ENCODE peak calls at places on chromosome 11, in seven cellular contexts. J is ELR, N is adipocyte, F is NCI-H460, X is KG1, K is hypothalamus, Y is breast epithelium. W is an unnamed sample.

GRCh38 chr11:116104480-116105174 is 600.4 kb upstream of the CADM1 start:
- DNase-seq in J (no peak), N (no peak), F (no peak), X (no peak), K (no peak), Y (no peak), W (no peak)

GRCh38 chr11:97893612-97894011 is 1127.1 kb upstream of the CNTN5 start:
- DNase-seq in J (no peak), N (no peak), F (no peak), X (no peak), K (no peak), Y (no peak), W (no peak)

GRCh38 chr11:34191592-34191991 is 86.2 kb downstream of the NAT10 start:
- DNase-seq in J (no peak), N (no peak), F (no peak), X (no peak), K (no peak), Y (no peak), W (no peak)

GRCh38 chr11:123640677-123641494 is 13.5 kb downstream of the SCN3B start:
- DNase-seq in J (peak), N (peak), F (no peak), X (peak), K (no peak), Y (no peak), W (peak)

GRCh38 chr11:17719028-17719939 is at the start of gene MYOD1:
- DNase-seq in J (peak), N (no peak), F (no peak), X (no peak), K (no peak), Y (no peak), W (no peak)

GRCh38 chr11:12692238-12693074 is 18.2 kb downstream of the TEAD1 start:
- DNase-seq in J (peak), N (peak), F (peak), X (no peak), K (peak), Y (peak), W (peak)

GRCh38 chr11:119148855-119149370 is at the start of gene ABCG4:
- DNase-seq in J (peak), N (peak), F (no peak), X (no peak), K (no peak), Y (no peak), W (no peak)

GRCh38 chr11:121890377-121890776 is 225.6 kb downstream of the BLID start:
- DNase-seq in J (peak), N (peak), F (no peak), X (no peak), K (no peak), Y (peak), W (peak)

GRCh38 chr11:11946180-11946579 is 62.2 kb downstream of the DKK3 start:
- DNase-seq in J (peak), N (peak), F (no peak), X (no peak), K (no peak), Y (no peak), W (no peak)

GRCh38 chr11:70885721-70886305 is 366.6 kb downstream of the SHANK2 start:
- DNase-seq in J (no peak), N (no peak), F (no peak), X (no peak), K (no peak), Y (no peak), W (no peak)

GRCh38 chr11:134978388-134979088 is 566.5 kb upstream of the B3GAT1 start:
- DNase-seq in J (no peak), N (no peak), F (no peak), X (no peak), K (no peak), Y (no peak), W (no peak)

GRCh38 chr11:102794382-102794781 is 3.6 kb downstream of the MMP1 start:
- DNase-seq in J (peak), N (peak), F (no peak), X (no peak), K (no peak), Y (no peak), W (no peak)

GRCh38 chr11:121687961-121688566 is 235.3 kb upstream of the SORL1-AS1 start:
- DNase-seq in J (peak), N (peak), F (no peak), X (no peak), K (no peak), Y (no peak), W (no peak)

GRCh38 chr11:11504071-11504470 is 117.7 kb downstream of the GALNT18 start:
- DNase-seq in J (no peak), N (no peak), F (no peak), X (no peak), K (no peak), Y (no peak), W (no peak)

GRCh38 chr11:17722000-17722643 is 2.8 kb downstream of the MYOD1 start:
- DNase-seq in J (peak), N (peak), F (peak), X (no peak), K (no peak), Y (no peak), W (no peak)

GRCh38 chr11:76243157-76243556 is 36.9 kb upstream of the WNT11 start:
- DNase-seq in J (no peak), N (no peak), F (no peak), X (no peak), K (no peak), Y (no peak), W (no peak)

GRCh38 chr11:126163074-126163700 is 48.3 kb downstream of the RPUSD4 start:
- DNase-seq in J (peak), N (peak), F (no peak), X (no peak), K (peak), Y (no peak), W (no peak)

GRCh38 chr11:19426719-19427066 is 185.9 kb upstream of the E2F8 start:
- DNase-seq in J (no peak), N (no peak), F (no peak), X (no peak), K (no peak), Y (no peak), W (no peak)

GRCh38 chr11:10751581-10751940 is 515 bp downstream of the CTR9 start:
- DNase-seq in J (peak), N (peak), F (no peak), X (no peak), K (no peak), Y (no peak), W (no peak)

GRCh38 chr11:22169833-22170232 is 23.1 kb upstream of the ANO5 start:
- DNase-seq in J (peak), N (peak), F (no peak), X (no peak), K (no peak), Y (no peak), W (no peak)

GRCh38 chr11:111531687-111532364 is 8.7 kb upstream of the LAYN start:
- DNase-seq in J (peak), N (peak), F (peak), X (peak), K (no peak), Y (no peak), W (no peak)

GRCh38 chr11:129386795-129387390 is 11.2 kb downstream of the BARX2 start:
- DNase-seq in J (no peak), N (no peak), F (no peak), X (no peak), K (no peak), Y (no peak), W (no peak)

GRCh38 chr11:111173221-111173620 is 72.3 kb upstream of the POU2AF2 start:
- DNase-seq in J (no peak), N (no peak), F (no peak), X (no peak), K (no peak), Y (no peak), W (no peak)

GRCh38 chr11:118314985-118315384 is 10.5 kb downstream of the CD3E start:
- DNase-seq in J (no peak), N (no peak), F (no peak), X (no peak), K (no peak), Y (no peak), W (no peak)

GRCh38 chr11:3182462-3182852 is 17.3 kb upstream of the OSBPL5 start:
- DNase-seq in J (no peak), N (no peak), F (no peak), X (no peak), K (no peak), Y (no peak), W (no peak)

GRCh38 chr11:32316846-32317525 is 118.4 kb downstream of the WT1 start:
- DNase-seq in J (peak), N (no peak), F (no peak), X (no peak), K (no peak), Y (no peak), W (no peak)

GRCh38 chr11:70454197-70454767 is 56.0 kb downstream of the CTTN start:
- DNase-seq in J (no peak), N (no peak), F (no peak), X (no peak), K (no peak), Y (no peak), W (no peak)

GRCh38 chr11:120824242-120824641 is 199.7 kb upstream of the TBCEL start:
- DNase-seq in J (no peak), N (no peak), F (no peak), X (no peak), K (no peak), Y (no peak), W (no peak)

GRCh38 chr11:27596802-27597201 is 90.2 kb upstream of the LIN7C start:
- DNase-seq in J (no peak), N (no peak), F (no peak), X (no peak), K (no peak), Y (no peak), W (no peak)

GRCh38 chr11:75836422-75836821 is 21.4 kb downstream of the UVRAG start:
- DNase-seq in J (no peak), N (no peak), F (no peak), X (no peak), K (no peak), Y (no peak), W (no peak)

GRCh38 chr11:69512790-69513189 is 31.3 kb downstream of the LINC01488 start:
- DNase-seq in J (no peak), N (no peak), F (no peak), X (no peak), K (no peak), Y (no peak), W (no peak)

GRCh38 chr11:102202972-102203371 is 92.7 kb downstream of the YAP1 start:
- DNase-seq in J (no peak), N (no peak), F (no peak), X (no peak), K (no peak), Y (no peak), W (no peak)